ENCODE peak calls at places on chromosomes 16 and 17, in eight cellular contexts. One of them, this sample, is unnamed.

GRCh38 chr17:49746791-49747490 is 17.0 kb downstream of the FAM117A start:
- DNase-seq in dorsolateral prefrontal cortex: no peak
- DNase-seq in T-cell: no peak
- DNase-seq in NCI-H524: no peak
- DNase-seq in H54: no peak
- DNase-seq in mesothelial cell of epicardium: no peak
- DNase-seq in substantia nigra: no peak
- DNase-seq in HEK293T: no peak
- DNase-seq in this sample: no peak

GRCh38 chr17:80786470-80786869 is 205.2 kb upstream of the CHMP6 start:
- DNase-seq in dorsolateral prefrontal cortex: peak; percentile 12
- DNase-seq in T-cell: no peak
- DNase-seq in NCI-H524: peak; percentile 25
- DNase-seq in H54: no peak
- DNase-seq in mesothelial cell of epicardium: no peak
- DNase-seq in substantia nigra: no peak
- DNase-seq in HEK293T: no peak
- DNase-seq in this sample: no peak

GRCh38 chr16:85394511-85395206 is 218.5 kb upstream of the GSE1 start:
- DNase-seq in dorsolateral prefrontal cortex: peak; percentile 8
- DNase-seq in T-cell: no peak
- DNase-seq in NCI-H524: peak; percentile 48
- DNase-seq in H54: no peak
- DNase-seq in mesothelial cell of epicardium: peak; percentile 16
- DNase-seq in substantia nigra: no peak
- DNase-seq in HEK293T: no peak
- DNase-seq in this sample: no peak

GRCh38 chr17:20999044-20999573 is 43.7 kb downstream of the USP22 start:
- DNase-seq in dorsolateral prefrontal cortex: no peak
- DNase-seq in T-cell: no peak
- DNase-seq in NCI-H524: no peak
- DNase-seq in H54: no peak
- DNase-seq in mesothelial cell of epicardium: no peak
- DNase-seq in substantia nigra: no peak
- DNase-seq in HEK293T: no peak
- DNase-seq in this sample: no peak

GRCh38 chr16:17026600-17027242 is 444.0 kb downstream of the XYLT1 start:
- DNase-seq in dorsolateral prefrontal cortex: no peak
- DNase-seq in T-cell: no peak
- DNase-seq in NCI-H524: no peak
- DNase-seq in H54: no peak
- DNase-seq in mesothelial cell of epicardium: no peak
- DNase-seq in substantia nigra: no peak
- DNase-seq in HEK293T: no peak
- DNase-seq in this sample: no peak

GRCh38 chr17:67602974-67603373 is 114.8 kb upstream of the NOL11 start:
- DNase-seq in dorsolateral prefrontal cortex: peak; percentile 38
- DNase-seq in T-cell: no peak
- DNase-seq in NCI-H524: peak; percentile 71
- DNase-seq in H54: peak; percentile 43
- DNase-seq in mesothelial cell of epicardium: no peak
- DNase-seq in substantia nigra: no peak
- DNase-seq in HEK293T: peak; percentile 54
- DNase-seq in this sample: peak; percentile 42

GRCh38 chr17:1830288-1830687 is 483 bp downstream of the RPA1 start:
- DNase-seq in dorsolateral prefrontal cortex: no peak
- DNase-seq in T-cell: peak; percentile 16
- DNase-seq in NCI-H524: no peak
- DNase-seq in H54: peak; percentile 23
- DNase-seq in mesothelial cell of epicardium: no peak
- DNase-seq in substantia nigra: no peak
- DNase-seq in HEK293T: peak; percentile 21
- DNase-seq in this sample: no peak

GRCh38 chr17:49361902-49362722 is at the start of gene ZNF652:
- DNase-seq in dorsolateral prefrontal cortex: peak; percentile 83
- DNase-seq in T-cell: peak; percentile 96
- DNase-seq in NCI-H524: peak; percentile 95
- DNase-seq in H54: peak; percentile 95
- DNase-seq in mesothelial cell of epicardium: peak; percentile 96
- DNase-seq in substantia nigra: peak; percentile 74
- DNase-seq in HEK293T: peak; percentile 98
- DNase-seq in this sample: peak; percentile 90

GRCh38 chr16:3582276-3583165 is 5.3 kb upstream of the NLRC3 start:
- DNase-seq in dorsolateral prefrontal cortex: no peak
- DNase-seq in T-cell: no peak
- DNase-seq in NCI-H524: no peak
- DNase-seq in H54: no peak
- DNase-seq in mesothelial cell of epicardium: no peak
- DNase-seq in substantia nigra: no peak
- DNase-seq in HEK293T: no peak
- DNase-seq in this sample: no peak

GRCh38 chr16:20073203-20074088 is at the start of gene GPR139:
- DNase-seq in dorsolateral prefrontal cortex: no peak
- DNase-seq in T-cell: no peak
- DNase-seq in NCI-H524: no peak
- DNase-seq in H54: no peak
- DNase-seq in mesothelial cell of epicardium: no peak
- DNase-seq in substantia nigra: no peak
- DNase-seq in HEK293T: no peak
- DNase-seq in this sample: peak; percentile 26

GRCh38 chr17:50198026-50198669 is 3.3 kb downstream of the COL1A1 start:
- DNase-seq in dorsolateral prefrontal cortex: peak; percentile 69
- DNase-seq in T-cell: peak; percentile 41
- DNase-seq in NCI-H524: peak; percentile 79
- DNase-seq in H54: peak; percentile 57
- DNase-seq in mesothelial cell of epicardium: no peak
- DNase-seq in substantia nigra: no peak
- DNase-seq in HEK293T: peak; percentile 51
- DNase-seq in this sample: peak; percentile 79

GRCh38 chr16:88969361-88969831 is 7.6 kb downstream of the CBFA2T3 start:
- DNase-seq in dorsolateral prefrontal cortex: no peak
- DNase-seq in T-cell: no peak
- DNase-seq in NCI-H524: no peak
- DNase-seq in H54: no peak
- DNase-seq in mesothelial cell of epicardium: no peak
- DNase-seq in substantia nigra: no peak
- DNase-seq in HEK293T: no peak
- DNase-seq in this sample: no peak

GRCh38 chr16:65959978-65960377 is 406.5 kb upstream of the CDH5 start:
- DNase-seq in dorsolateral prefrontal cortex: no peak
- DNase-seq in T-cell: no peak
- DNase-seq in NCI-H524: no peak
- DNase-seq in H54: no peak
- DNase-seq in mesothelial cell of epicardium: no peak
- DNase-seq in substantia nigra: no peak
- DNase-seq in HEK293T: no peak
- DNase-seq in this sample: no peak

GRCh38 chr16:13866073-13866472 is 53.9 kb upstream of the ERCC4 start:
- DNase-seq in dorsolateral prefrontal cortex: no peak
- DNase-seq in T-cell: no peak
- DNase-seq in NCI-H524: peak; percentile 83
- DNase-seq in H54: peak; percentile 46
- DNase-seq in mesothelial cell of epicardium: no peak
- DNase-seq in substantia nigra: no peak
- DNase-seq in HEK293T: peak; percentile 78
- DNase-seq in this sample: peak; percentile 72

GRCh38 chr16:81514568-81515258 is 70.1 kb downstream of the CMIP start:
- DNase-seq in dorsolateral prefrontal cortex: no peak
- DNase-seq in T-cell: no peak
- DNase-seq in NCI-H524: no peak
- DNase-seq in H54: no peak
- DNase-seq in mesothelial cell of epicardium: no peak
- DNase-seq in substantia nigra: no peak
- DNase-seq in HEK293T: no peak
- DNase-seq in this sample: no peak

GRCh38 chr16:27426423-27427408 is 24.7 kb downstream of the IL21R start:
- DNase-seq in dorsolateral prefrontal cortex: no peak
- DNase-seq in T-cell: peak; percentile 71
- DNase-seq in NCI-H524: peak; percentile 33
- DNase-seq in H54: peak; percentile 73
- DNase-seq in mesothelial cell of epicardium: no peak
- DNase-seq in substantia nigra: no peak
- DNase-seq in HEK293T: peak; percentile 51
- DNase-seq in this sample: peak; percentile 2

GRCh38 chr17:82399030-82399429 is 19.1 kb upstream of the HEXD start:
- DNase-seq in dorsolateral prefrontal cortex: peak; percentile 79
- DNase-seq in T-cell: no peak
- DNase-seq in NCI-H524: peak; percentile 73
- DNase-seq in H54: no peak
- DNase-seq in mesothelial cell of epicardium: no peak
- DNase-seq in substantia nigra: no peak
- DNase-seq in HEK293T: no peak
- DNase-seq in this sample: no peak

GRCh38 chr16:85173077-85173980 is 61.1 kb upstream of the CIBAR2 start:
- DNase-seq in dorsolateral prefrontal cortex: no peak
- DNase-seq in T-cell: no peak
- DNase-seq in NCI-H524: peak; percentile 44
- DNase-seq in H54: peak; percentile 91
- DNase-seq in mesothelial cell of epicardium: no peak
- DNase-seq in substantia nigra: no peak
- DNase-seq in HEK293T: no peak
- DNase-seq in this sample: peak; percentile 55

GRCh38 chr16:66359012-66359411 is 7.5 kb upstream of the CDH5 start:
- DNase-seq in dorsolateral prefrontal cortex: no peak
- DNase-seq in T-cell: no peak
- DNase-seq in NCI-H524: no peak
- DNase-seq in H54: peak; percentile 89
- DNase-seq in mesothelial cell of epicardium: no peak
- DNase-seq in substantia nigra: no peak
- DNase-seq in HEK293T: no peak
- DNase-seq in this sample: no peak

GRCh38 chr16:73298562-73298961 is 250.6 kb upstream of the ZFHX3 start:
- DNase-seq in dorsolateral prefrontal cortex: no peak
- DNase-seq in T-cell: no peak
- DNase-seq in NCI-H524: peak; percentile 10
- DNase-seq in H54: no peak
- DNase-seq in mesothelial cell of epicardium: no peak
- DNase-seq in substantia nigra: no peak
- DNase-seq in HEK293T: no peak
- DNase-seq in this sample: no peak

GRCh38 chr17:1104222-1104621 is 75.6 kb downstream of the ABR start:
- DNase-seq in dorsolateral prefrontal cortex: no peak
- DNase-seq in T-cell: no peak
- DNase-seq in NCI-H524: no peak
- DNase-seq in H54: no peak
- DNase-seq in mesothelial cell of epicardium: no peak
- DNase-seq in substantia nigra: no peak
- DNase-seq in HEK293T: no peak
- DNase-seq in this sample: no peak

GRCh38 chr17:83057397-83057761 is 22.0 kb upstream of the METRNL start:
- DNase-seq in dorsolateral prefrontal cortex: no peak
- DNase-seq in T-cell: no peak
- DNase-seq in NCI-H524: no peak
- DNase-seq in H54: no peak
- DNase-seq in mesothelial cell of epicardium: no peak
- DNase-seq in substantia nigra: no peak
- DNase-seq in HEK293T: no peak
- DNase-seq in this sample: peak; percentile 2

GRCh38 chr17:21125862-21126261 is 902 bp upstream of the DHRS7B start:
- DNase-seq in dorsolateral prefrontal cortex: no peak
- DNase-seq in T-cell: peak; percentile 34
- DNase-seq in NCI-H524: no peak
- DNase-seq in H54: no peak
- DNase-seq in mesothelial cell of epicardium: no peak
- DNase-seq in substantia nigra: no peak
- DNase-seq in HEK293T: no peak
- DNase-seq in this sample: no peak

GRCh38 chr16:84340305-84341040 is 27.9 kb upstream of the ATP2C2 start:
- DNase-seq in dorsolateral prefrontal cortex: no peak
- DNase-seq in T-cell: no peak
- DNase-seq in NCI-H524: peak; percentile 29
- DNase-seq in H54: no peak
- DNase-seq in mesothelial cell of epicardium: no peak
- DNase-seq in substantia nigra: no peak
- DNase-seq in HEK293T: no peak
- DNase-seq in this sample: no peak

GRCh38 chr17:76534831-76535732 is 2.4 kb downstream of the CYGB start:
- DNase-seq in dorsolateral prefrontal cortex: peak; percentile 52
- DNase-seq in T-cell: no peak
- DNase-seq in NCI-H524: no peak
- DNase-seq in H54: no peak
- DNase-seq in mesothelial cell of epicardium: no peak
- DNase-seq in substantia nigra: no peak
- DNase-seq in HEK293T: no peak
- DNase-seq in this sample: no peak

GRCh38 chr16:89035013-89035697 is 58.1 kb upstream of the CBFA2T3 start:
- DNase-seq in dorsolateral prefrontal cortex: no peak
- DNase-seq in T-cell: no peak
- DNase-seq in NCI-H524: peak; percentile 90
- DNase-seq in H54: no peak
- DNase-seq in mesothelial cell of epicardium: no peak
- DNase-seq in substantia nigra: no peak
- DNase-seq in HEK293T: no peak
- DNase-seq in this sample: no peak

GRCh38 chr17:70523407-70523806 is 354.1 kb downstream of the KCNJ2 start:
- DNase-seq in dorsolateral prefrontal cortex: no peak
- DNase-seq in T-cell: no peak
- DNase-seq in NCI-H524: no peak
- DNase-seq in H54: no peak
- DNase-seq in mesothelial cell of epicardium: no peak
- DNase-seq in substantia nigra: no peak
- DNase-seq in HEK293T: no peak
- DNase-seq in this sample: no peak

GRCh38 chr16:50838165-50838564 is 96.3 kb downstream of the CYLD start:
- DNase-seq in dorsolateral prefrontal cortex: no peak
- DNase-seq in T-cell: no peak
- DNase-seq in NCI-H524: no peak
- DNase-seq in H54: no peak
- DNase-seq in mesothelial cell of epicardium: no peak
- DNase-seq in substantia nigra: no peak
- DNase-seq in HEK293T: no peak
- DNase-seq in this sample: no peak

GRCh38 chr17:62680541-62681052 is 53.1 kb downstream of the MRC2 start:
- DNase-seq in dorsolateral prefrontal cortex: no peak
- DNase-seq in T-cell: no peak
- DNase-seq in NCI-H524: no peak
- DNase-seq in H54: no peak
- DNase-seq in mesothelial cell of epicardium: no peak
- DNase-seq in substantia nigra: no peak
- DNase-seq in HEK293T: no peak
- DNase-seq in this sample: no peak

GRCh38 chr17:63151981-63152523 is 186.0 kb downstream of the TANC2 start:
- DNase-seq in dorsolateral prefrontal cortex: no peak
- DNase-seq in T-cell: no peak
- DNase-seq in NCI-H524: peak; percentile 71
- DNase-seq in H54: no peak
- DNase-seq in mesothelial cell of epicardium: no peak
- DNase-seq in substantia nigra: no peak
- DNase-seq in HEK293T: no peak
- DNase-seq in this sample: no peak